ENCODE peak calls at places on chromosomes 2 and 18, in six cellular contexts. One of them, this sample, is unnamed.

GRCh38 chr2:179377296-179377695 is 112.7 kb upstream of the SESTD1 start:
- DNase-seq in Calu3: no peak
- DNase-seq in omental fat pad: no peak
- DNase-seq in adrenal gland: no peak
- DNase-seq in endothelial cell of umbilical vein: no peak
- DNase-seq in hepatocyte: no peak
- DNase-seq in this sample: no peak

GRCh38 chr2:112161431-112162145 is 23.4 kb downstream of the FBLN7 start:
- DNase-seq in Calu3: no peak
- DNase-seq in omental fat pad: no peak
- DNase-seq in adrenal gland: no peak
- DNase-seq in endothelial cell of umbilical vein: no peak
- DNase-seq in hepatocyte: no peak
- DNase-seq in this sample: no peak

GRCh38 chr2:200615247-200615646 is 29.4 kb downstream of the AOX1 start:
- DNase-seq in Calu3: peak; percentile 30
- DNase-seq in omental fat pad: no peak
- DNase-seq in adrenal gland: peak; percentile 43
- DNase-seq in endothelial cell of umbilical vein: peak; percentile 21
- DNase-seq in hepatocyte: peak; percentile 11
- DNase-seq in this sample: no peak

GRCh38 chr18:1011342-1011741 is 106.7 kb downstream of the ADCYAP1 start:
- DNase-seq in Calu3: no peak
- DNase-seq in omental fat pad: no peak
- DNase-seq in adrenal gland: no peak
- DNase-seq in endothelial cell of umbilical vein: no peak
- DNase-seq in hepatocyte: no peak
- DNase-seq in this sample: no peak

GRCh38 chr2:232519581-232519980 is 607 bp upstream of the PRSS56 start:
- DNase-seq in Calu3: no peak
- DNase-seq in omental fat pad: no peak
- DNase-seq in adrenal gland: no peak
- DNase-seq in endothelial cell of umbilical vein: no peak
- DNase-seq in hepatocyte: no peak
- DNase-seq in this sample: no peak

GRCh38 chr18:27645929-27646328 is 460.8 kb upstream of the CHST9 start:
- DNase-seq in Calu3: no peak
- DNase-seq in omental fat pad: no peak
- DNase-seq in adrenal gland: no peak
- DNase-seq in endothelial cell of umbilical vein: no peak
- DNase-seq in hepatocyte: no peak
- DNase-seq in this sample: no peak

GRCh38 chr2:177557794-177558193 is 165.2 kb downstream of the AGPS start:
- DNase-seq in Calu3: no peak
- DNase-seq in omental fat pad: no peak
- DNase-seq in adrenal gland: no peak
- DNase-seq in endothelial cell of umbilical vein: no peak
- DNase-seq in hepatocyte: no peak
- DNase-seq in this sample: no peak

GRCh38 chr2:172311921-172312345 is 115.5 kb upstream of the ITGA6 start:
- DNase-seq in Calu3: no peak
- DNase-seq in omental fat pad: no peak
- DNase-seq in adrenal gland: no peak
- DNase-seq in endothelial cell of umbilical vein: peak; percentile 97
- DNase-seq in hepatocyte: no peak
- DNase-seq in this sample: no peak

GRCh38 chr2:8555543-8555942 is 126.3 kb upstream of the ID2 start:
- DNase-seq in Calu3: no peak
- DNase-seq in omental fat pad: no peak
- DNase-seq in adrenal gland: no peak
- DNase-seq in endothelial cell of umbilical vein: no peak
- DNase-seq in hepatocyte: no peak
- DNase-seq in this sample: no peak

GRCh38 chr2:232230557-232230956 is 148.0 kb upstream of the ALPP start:
- DNase-seq in Calu3: no peak
- DNase-seq in omental fat pad: no peak
- DNase-seq in adrenal gland: no peak
- DNase-seq in endothelial cell of umbilical vein: no peak
- DNase-seq in hepatocyte: peak; percentile 13
- DNase-seq in this sample: no peak

GRCh38 chr2:218406949-218407703 is 7.5 kb downstream of the CTDSP1 start:
- DNase-seq in Calu3: no peak
- DNase-seq in omental fat pad: no peak
- DNase-seq in adrenal gland: peak; percentile 76
- DNase-seq in endothelial cell of umbilical vein: peak; percentile 39
- DNase-seq in hepatocyte: peak; percentile 50
- DNase-seq in this sample: no peak

GRCh38 chr2:232693344-232693743 is 3.8 kb upstream of the GIGYF2 start:
- DNase-seq in Calu3: no peak
- DNase-seq in omental fat pad: no peak
- DNase-seq in adrenal gland: no peak
- DNase-seq in endothelial cell of umbilical vein: no peak
- DNase-seq in hepatocyte: no peak
- DNase-seq in this sample: no peak

GRCh38 chr2:200077210-200077650 is 121.8 kb downstream of the MAIP1 start:
- DNase-seq in Calu3: peak; percentile 43
- DNase-seq in omental fat pad: no peak
- DNase-seq in adrenal gland: no peak
- DNase-seq in endothelial cell of umbilical vein: no peak
- DNase-seq in hepatocyte: peak; percentile 56
- DNase-seq in this sample: no peak

GRCh38 chr18:3794537-3795348 is 344.8 kb downstream of the TGIF1 start:
- DNase-seq in Calu3: peak; percentile 75
- DNase-seq in omental fat pad: no peak
- DNase-seq in adrenal gland: no peak
- DNase-seq in endothelial cell of umbilical vein: peak; percentile 97
- DNase-seq in hepatocyte: peak; percentile 21
- DNase-seq in this sample: no peak

GRCh38 chr18:63152791-63153190 is 166.8 kb downstream of the BCL2 start:
- DNase-seq in Calu3: no peak
- DNase-seq in omental fat pad: no peak
- DNase-seq in adrenal gland: no peak
- DNase-seq in endothelial cell of umbilical vein: no peak
- DNase-seq in hepatocyte: no peak
- DNase-seq in this sample: no peak

GRCh38 chr2:68762665-68763064 is 28.1 kb downstream of the ARHGAP25 start:
- DNase-seq in Calu3: no peak
- DNase-seq in omental fat pad: no peak
- DNase-seq in adrenal gland: no peak
- DNase-seq in endothelial cell of umbilical vein: peak; percentile 31
- DNase-seq in hepatocyte: no peak
- DNase-seq in this sample: no peak

GRCh38 chr18:2971741-2972552 is 41.0 kb downstream of the LPIN2 start:
- DNase-seq in Calu3: no peak
- DNase-seq in omental fat pad: no peak
- DNase-seq in adrenal gland: peak; percentile 66
- DNase-seq in endothelial cell of umbilical vein: no peak
- DNase-seq in hepatocyte: no peak
- DNase-seq in this sample: peak; percentile 53

GRCh38 chr2:47486858-47487497 is 84.0 kb downstream of the MSH2 start:
- DNase-seq in Calu3: no peak
- DNase-seq in omental fat pad: no peak
- DNase-seq in adrenal gland: no peak
- DNase-seq in endothelial cell of umbilical vein: no peak
- DNase-seq in hepatocyte: no peak
- DNase-seq in this sample: no peak

GRCh38 chr18:38010971-38011370 is 445.4 kb upstream of the CELF4 start:
- DNase-seq in Calu3: no peak
- DNase-seq in omental fat pad: no peak
- DNase-seq in adrenal gland: no peak
- DNase-seq in endothelial cell of umbilical vein: no peak
- DNase-seq in hepatocyte: no peak
- DNase-seq in this sample: no peak

GRCh38 chr2:141529674-141530073 is 601.1 kb downstream of the LRP1B start:
- DNase-seq in Calu3: no peak
- DNase-seq in omental fat pad: no peak
- DNase-seq in adrenal gland: no peak
- DNase-seq in endothelial cell of umbilical vein: no peak
- DNase-seq in hepatocyte: no peak
- DNase-seq in this sample: no peak

GRCh38 chr2:30185175-30185574 is 38.4 kb downstream of the YPEL5 start:
- DNase-seq in Calu3: no peak
- DNase-seq in omental fat pad: no peak
- DNase-seq in adrenal gland: no peak
- DNase-seq in endothelial cell of umbilical vein: no peak
- DNase-seq in hepatocyte: peak; percentile 45
- DNase-seq in this sample: no peak

GRCh38 chr18:79887181-79888000 is 64.1 kb downstream of the SLC66A2 start:
- DNase-seq in Calu3: no peak
- DNase-seq in omental fat pad: no peak
- DNase-seq in adrenal gland: no peak
- DNase-seq in endothelial cell of umbilical vein: no peak
- DNase-seq in hepatocyte: no peak
- DNase-seq in this sample: no peak

GRCh38 chr2:224369028-224369632 is 32.8 kb downstream of the FAM124B start:
- DNase-seq in Calu3: peak; percentile 26
- DNase-seq in omental fat pad: no peak
- DNase-seq in adrenal gland: no peak
- DNase-seq in endothelial cell of umbilical vein: no peak
- DNase-seq in hepatocyte: peak; percentile 71
- DNase-seq in this sample: no peak

GRCh38 chr2:109529532-109530449 is 84.0 kb downstream of the SEPTIN10 start:
- DNase-seq in Calu3: no peak
- DNase-seq in omental fat pad: no peak
- DNase-seq in adrenal gland: no peak
- DNase-seq in endothelial cell of umbilical vein: no peak
- DNase-seq in hepatocyte: no peak
- DNase-seq in this sample: no peak

GRCh38 chr2:42827647-42828486 is 35.5 kb upstream of the HAAO start:
- DNase-seq in Calu3: peak; percentile 90
- DNase-seq in omental fat pad: peak; percentile 86
- DNase-seq in adrenal gland: peak; percentile 91
- DNase-seq in endothelial cell of umbilical vein: peak; percentile 75
- DNase-seq in hepatocyte: peak; percentile 95
- DNase-seq in this sample: peak; percentile 75

GRCh38 chr2:144162652-144163051 is 357.3 kb downstream of the ZEB2 start:
- DNase-seq in Calu3: peak; percentile 53
- DNase-seq in omental fat pad: no peak
- DNase-seq in adrenal gland: no peak
- DNase-seq in endothelial cell of umbilical vein: no peak
- DNase-seq in hepatocyte: peak; percentile 32
- DNase-seq in this sample: no peak

DNA sequence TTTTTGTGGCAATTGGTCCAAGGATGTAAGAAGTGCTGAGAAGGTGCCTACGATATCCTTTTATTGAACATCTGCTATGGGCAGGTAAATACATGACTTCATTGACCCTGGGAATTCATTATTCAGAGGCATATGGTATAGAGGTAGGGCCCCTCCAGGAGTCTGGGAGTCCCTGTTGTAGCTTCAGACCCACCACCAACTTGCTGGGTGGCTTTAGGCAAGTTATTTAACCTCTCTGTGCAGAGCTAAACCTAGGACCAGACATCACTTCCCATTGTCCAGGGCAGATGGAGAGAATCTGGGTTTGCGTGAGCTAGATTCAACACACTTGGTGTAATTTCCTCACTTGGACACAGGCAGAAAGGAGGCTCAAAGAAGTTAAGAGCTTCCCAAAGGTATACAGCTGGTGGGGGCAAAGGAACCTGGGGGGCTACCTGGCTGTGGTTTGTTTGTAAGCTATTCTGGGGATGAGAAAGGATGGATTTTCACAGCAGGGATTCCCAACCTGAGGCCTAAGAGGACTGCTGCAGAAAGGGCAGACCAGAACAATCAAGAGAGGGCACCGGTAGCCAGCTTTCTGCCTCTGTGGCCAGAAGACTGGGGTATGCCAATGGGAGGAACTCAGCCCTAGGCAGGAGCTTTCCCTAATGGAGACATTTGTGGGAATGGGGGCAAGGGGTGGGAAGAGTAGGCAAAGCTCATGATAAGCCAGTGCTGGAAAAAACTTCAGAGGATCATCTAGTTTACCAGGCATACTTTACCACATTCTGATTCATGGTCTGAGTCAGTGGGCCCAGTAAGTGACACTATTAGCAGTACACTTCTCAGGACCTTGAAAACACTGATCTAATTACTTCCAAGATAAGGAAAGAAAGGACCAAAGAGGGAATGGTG is 102.7 kb upstream of the SMAD2 start:
- DNase-seq in Calu3: no peak
- DNase-seq in omental fat pad: no peak
- DNase-seq in adrenal gland: no peak
- DNase-seq in endothelial cell of umbilical vein: no peak
- DNase-seq in hepatocyte: peak; percentile 53
- DNase-seq in this sample: no peak
- TF ChIP-seq CTCF in Calu3: no peak
- TF ChIP-seq CTCF in omental fat pad: no peak
- TF ChIP-seq CTCF in adrenal gland: no peak
- TF ChIP-seq CTCF in endothelial cell of umbilical vein: no peak
- TF ChIP-seq CTCF in hepatocyte: no peak
- TF ChIP-seq CTCF in this sample: no peak

DNA sequence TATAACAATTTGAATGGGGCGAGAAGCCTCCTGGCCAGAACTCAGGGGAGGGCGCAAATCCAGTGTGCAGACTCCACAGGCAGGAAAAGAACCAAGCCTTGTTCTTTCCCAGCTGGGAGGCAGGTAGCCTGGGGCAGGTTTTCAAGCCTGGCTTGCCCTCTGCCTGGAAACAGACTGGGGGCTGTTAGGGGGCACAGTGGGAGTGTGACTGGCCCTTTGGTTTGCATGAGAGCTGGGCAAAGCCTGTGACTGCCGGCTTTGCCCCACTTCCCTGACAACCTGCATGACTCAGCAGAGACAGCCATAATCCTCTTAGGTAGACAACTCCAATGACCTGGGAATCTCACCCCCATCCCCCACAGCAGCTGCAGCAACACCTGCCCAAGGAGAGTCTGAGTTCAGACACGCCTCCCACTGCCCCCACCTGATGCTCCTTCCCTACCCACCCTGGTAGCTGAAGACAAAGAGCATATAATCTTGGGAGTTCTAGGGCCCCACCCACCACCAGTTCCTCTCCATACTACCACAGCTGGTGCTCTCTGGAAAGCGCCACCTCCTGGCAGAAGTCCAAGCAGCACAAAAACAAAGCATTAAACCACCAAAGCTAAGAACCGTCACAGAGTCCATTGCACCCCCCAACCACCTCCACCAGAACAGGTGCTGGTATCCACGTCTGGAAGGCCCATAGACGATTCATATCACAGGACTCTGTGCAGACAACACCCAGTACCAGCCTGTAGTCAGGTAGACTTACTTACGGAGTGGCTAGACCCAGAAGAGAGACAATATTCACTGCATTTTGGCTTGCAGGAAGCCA is 402.5 kb downstream of the STK39 start:
- DNase-seq in Calu3: peak; percentile 15
- DNase-seq in omental fat pad: no peak
- DNase-seq in adrenal gland: no peak
- DNase-seq in endothelial cell of umbilical vein: no peak
- DNase-seq in hepatocyte: peak; percentile 26
- DNase-seq in this sample: no peak
- TF ChIP-seq CTCF in Calu3: no peak
- TF ChIP-seq CTCF in omental fat pad: no peak
- TF ChIP-seq CTCF in adrenal gland: no peak
- TF ChIP-seq CTCF in endothelial cell of umbilical vein: no peak
- TF ChIP-seq CTCF in hepatocyte: peak; percentile 28
- TF ChIP-seq CTCF in this sample: no peak

GRCh38 chr2:6754412-6754811 is 111.3 kb downstream of the CMPK2 start:
- DNase-seq in Calu3: no peak
- DNase-seq in omental fat pad: no peak
- DNase-seq in adrenal gland: no peak
- DNase-seq in endothelial cell of umbilical vein: no peak
- DNase-seq in hepatocyte: no peak
- DNase-seq in this sample: no peak
- TF ChIP-seq CTCF in Calu3: no peak
- TF ChIP-seq CTCF in omental fat pad: no peak
- TF ChIP-seq CTCF in adrenal gland: no peak
- TF ChIP-seq CTCF in endothelial cell of umbilical vein: no peak
- TF ChIP-seq CTCF in hepatocyte: no peak
- TF ChIP-seq CTCF in this sample: no peak

GRCh38 chr2:38523728-38524437 is 78.8 kb downstream of the HNRNPLL start:
- DNase-seq in Calu3: no peak
- DNase-seq in omental fat pad: no peak
- DNase-seq in adrenal gland: no peak
- DNase-seq in endothelial cell of umbilical vein: no peak
- DNase-seq in hepatocyte: no peak
- DNase-seq in this sample: no peak
- TF ChIP-seq CTCF in Calu3: no peak
- TF ChIP-seq CTCF in omental fat pad: no peak
- TF ChIP-seq CTCF in adrenal gland: no peak
- TF ChIP-seq CTCF in endothelial cell of umbilical vein: no peak
- TF ChIP-seq CTCF in hepatocyte: peak; percentile 12
- TF ChIP-seq CTCF in this sample: no peak

This sample was measured in activated B cell treated with CpG ODN at 0.5 μM for 24 hours.